ENCODE peak calls at places on chromosomes 1 and 21, in seven cellular contexts. L is GM12891, F is M059J, J is epithelial cell of esophagus, V is LoVo, M is iris pigment epithelial cell, U is AG04450. O is an unnamed sample.

GRCh38 chr1:22925111-22925510 is 47.6 kb downstream of the LACTBL1 start:
- DNase-seq in J (no peak), F (no peak), L (no peak), U (no peak), V (no peak), M (no peak), O (no peak)

GRCh38 chr1:246280551-246280950 is 226.5 kb downstream of the SMYD3 start:
- DNase-seq in J (peak; percentile 55), V (no peak), U (no peak), M (peak; percentile 32), F (peak; percentile 34), L (no peak), O (no peak)

GRCh38 chr1:58922302-58923089 is 138.6 kb upstream of the JUN start:
- DNase-seq in M (peak; percentile 65), L (no peak), V (peak; percentile 49), J (peak; percentile 97), U (no peak), F (peak; percentile 56), O (peak; percentile 75)

GRCh38 chr1:237227507-237227906 is 185.5 kb downstream of the RYR2 start:
- DNase-seq in V (no peak), U (no peak), J (no peak), L (no peak), M (no peak), F (no peak), O (no peak)

GRCh38 chr21:24759348-24760118 is 847.7 kb downstream of the MRPL39 start:
- DNase-seq in V (no peak), L (no peak), F (no peak), M (no peak), U (no peak), J (no peak), O (no peak)

GRCh38 chr1:177959793-177960515 is 9.9 kb downstream of the SEC16B start:
- DNase-seq in U (no peak), J (peak; percentile 59), V (peak; percentile 8), L (no peak), F (peak; percentile 45), M (peak; percentile 70), O (no peak)

GRCh38 chr21:42750737-42751530 is 97.5 kb downstream of the PDE9A start:
- DNase-seq in U (no peak), M (no peak), J (no peak), V (no peak), L (no peak), F (no peak), O (no peak)

GRCh38 chr1:36753451-36753850 is 270.7 kb upstream of the CSF3R start:
- DNase-seq in J (no peak), V (no peak), F (no peak), L (no peak), U (no peak), M (no peak), O (no peak)

GRCh38 chr1:67861856-67862516 is 28.7 kb upstream of the GNG12 start:
- DNase-seq in U (no peak), M (no peak), V (no peak), F (no peak), L (no peak), J (no peak), O (no peak)

GRCh38 chr1:26784023-26784871 is 3.5 kb upstream of the PIGV start:
- DNase-seq in L (no peak), F (peak; percentile 87), U (peak; percentile 61), J (peak; percentile 40), V (peak; percentile 19), M (peak; percentile 83), O (no peak)

GRCh38 chr21:42534901-42535378 is 21.3 kb downstream of the SLC37A1 start:
- DNase-seq in F (no peak), U (no peak), M (no peak), L (no peak), J (no peak), V (no peak), O (no peak)

GRCh38 chr1:116374340-116375164 is 1.5 kb downstream of the ATP1A1 start:
- DNase-seq in U (no peak), M (no peak), J (peak; percentile 30), V (no peak), L (no peak), F (peak; percentile 21), O (no peak)

GRCh38 chr1:7964476-7964875 is 3.0 kb downstream of the PARK7 start:
- DNase-seq in V (no peak), J (no peak), M (no peak), L (no peak), F (no peak), U (no peak), O (no peak)

GRCh38 chr21:15241997-15242767 is 177.4 kb upstream of the NRIP1 start:
- DNase-seq in F (no peak), L (no peak), M (no peak), U (no peak), J (peak; percentile 53), V (no peak), O (no peak)

GRCh38 chr1:26281971-26282693 is 2.2 kb downstream of the SH3BGRL3 start:
- DNase-seq in F (peak; percentile 32), L (no peak), J (no peak), U (peak; percentile 29), M (peak; percentile 51), V (no peak), O (peak; percentile 73)

GRCh38 chr1:58620259-58620658 is 43.2 kb upstream of the TACSTD2 start:
- DNase-seq in L (no peak), U (no peak), M (no peak), F (no peak), J (peak; percentile 93), V (no peak), O (no peak)

GRCh38 chr21:35925497-35925896 is 134.8 kb downstream of the SETD4 start:
- DNase-seq in V (no peak), U (no peak), J (peak; percentile 68), F (peak; percentile 90), L (no peak), M (peak; percentile 36), O (no peak)

GRCh38 chr1:9643351-9644256 is 7.9 kb upstream of the PIK3CD start:
- DNase-seq in L (no peak), U (no peak), M (no peak), V (no peak), F (no peak), J (no peak), O (no peak)

GRCh38 chr1:93614550-93615200 is 67.0 kb downstream of the BCAR3 start:
- DNase-seq in M (no peak), L (no peak), J (peak; percentile 88), V (peak; percentile 52), F (no peak), U (no peak), O (no peak)

GRCh38 chr1:228236744-228237143 is 28.9 kb downstream of the OBSCN start:
- DNase-seq in V (peak; percentile 61), L (no peak), U (no peak), F (peak; percentile 46), M (peak; percentile 60), J (peak; percentile 42), O (no peak)

GRCh38 chr21:44356636-44357035 is 3.2 kb downstream of the TRPM2 start:
- DNase-seq in J (no peak), V (no peak), U (no peak), L (no peak), F (peak; percentile 66), M (no peak), O (no peak)

GRCh38 chr1:28750330-28750729 is 13.6 kb downstream of the YTHDF2 start:
- DNase-seq in V (no peak), M (peak; percentile 25), L (no peak), U (no peak), J (no peak), F (no peak), O (no peak)

GRCh38 chr21:30981403-30981802 is 56.9 kb downstream of the KRTAP19-8 start:
- DNase-seq in L (no peak), M (no peak), J (no peak), V (no peak), U (no peak), F (no peak), O (no peak)

GRCh38 chr1:37473431-37474050 is 839 bp upstream of the ZC3H12A start:
- DNase-seq in U (no peak), V (no peak), L (no peak), F (no peak), M (no peak), J (peak; percentile 43), O (no peak)

GRCh38 chr1:113677250-113678158 is 81.8 kb downstream of the PHTF1 start:
- DNase-seq in U (peak; percentile 20), J (peak; percentile 46), V (peak; percentile 45), L (peak; percentile 15), F (peak; percentile 52), M (peak; percentile 89), O (no peak)

GRCh38 chr1:158177705-158178450 is 2.8 kb upstream of the CD1D start:
- DNase-seq in J (peak; percentile 89), L (no peak), M (peak; percentile 82), V (peak; percentile 78), U (no peak), F (peak; percentile 79), O (peak; percentile 95)

GRCh38 chr1:15168479-15168878 is 14.9 kb downstream of the TMEM51 start:
- DNase-seq in U (peak; percentile 86), V (no peak), F (peak; percentile 96), M (peak; percentile 99), J (peak; percentile 97), L (no peak), O (no peak)